ENCODE peak calls at places on chromosome 14, in six cellular contexts. R is transverse colon, G is testis, P is ovary, I is vagina, C is gastrocnemius medialis. X is an unnamed sample. For H3K9me3, the result is how much of the 10 kb centered on the place peaks cover.

GRCh38 chr14:60965402-60965801 is 15.5 kb downstream of the TRMT5 start:
- DNase-seq in R (no peak), G (no peak), P (no peak), I (no peak), C (no peak), X (no peak)

GRCh38 chr14:68282479-68283377 is 463.1 kb downstream of the RAD51B start:
- DNase-seq in R (no peak), G (no peak), P (no peak), I (no peak), C (no peak), X (no peak)

GRCh38 chr14:101918125-101918989 is 46.0 kb upstream of the DYNC1H1 start:
- DNase-seq in R (no peak), G (no peak), P (no peak), I (no peak), C (no peak), X (no peak)

GRCh38 chr14:52080817-52081755 is 12.2 kb upstream of the NID2 start:
- DNase-seq in R (no peak), G (no peak), P (no peak), I (no peak), C (no peak), X (no peak)

GRCh38 chr14:52563120-52563519 is 10.5 kb downstream of the GPR137C start:
- DNase-seq in R (no peak), G (no peak), P (no peak), I (no peak), C (no peak), X (no peak)

GRCh38 chr14:70422538-70422937 is 5.6 kb upstream of the SYNJ2BP start:
- DNase-seq in R (no peak), G (no peak), P (no peak), I (no peak), C (no peak), X (no peak)

GRCh38 chr14:57831981-57832380 is 33.9 kb downstream of the SLC35F4 start:
- DNase-seq in R (no peak), G (no peak), P (no peak), I (no peak), C (no peak), X (no peak)

GRCh38 chr14:65346895-65347294 is 65.6 kb upstream of the FUT8 start:
- DNase-seq in R (no peak), G (peak), P (no peak), I (no peak), C (no peak), X (no peak)

GRCh38 chr14:63543826-63544320 is 696 bp upstream of the PPP2R5E start:
- DNase-seq in R (no peak), G (no peak), P (no peak), I (no peak), C (no peak), X (peak)

GRCh38 chr14:102215071-102215470 is 75.4 kb downstream of the WDR20 start:
- DNase-seq in R (no peak), G (peak), P (no peak), I (no peak), C (peak), X (no peak)

GRCh38 chr14:48429512-48429911 is 754.1 kb upstream of the MDGA2 start:
- DNase-seq in R (no peak), G (no peak), P (no peak), I (no peak), C (no peak), X (no peak)

GRCh38 chr14:102644523-102644922 is 52.1 kb downstream of the RCOR1 start:
- DNase-seq in R (no peak), G (no peak), P (no peak), I (no peak), C (no peak), X (no peak)

GRCh38 chr14:82359201-82359600 is 825.5 kb upstream of the SEL1L start:
- DNase-seq in R (no peak), G (no peak), P (no peak), I (no peak), C (no peak), X (no peak)

GRCh38 chr14:82366803-82367202 is 833.1 kb upstream of the SEL1L start:
- DNase-seq in R (no peak), G (no peak), P (no peak), I (no peak), C (no peak), X (no peak)

DNA sequence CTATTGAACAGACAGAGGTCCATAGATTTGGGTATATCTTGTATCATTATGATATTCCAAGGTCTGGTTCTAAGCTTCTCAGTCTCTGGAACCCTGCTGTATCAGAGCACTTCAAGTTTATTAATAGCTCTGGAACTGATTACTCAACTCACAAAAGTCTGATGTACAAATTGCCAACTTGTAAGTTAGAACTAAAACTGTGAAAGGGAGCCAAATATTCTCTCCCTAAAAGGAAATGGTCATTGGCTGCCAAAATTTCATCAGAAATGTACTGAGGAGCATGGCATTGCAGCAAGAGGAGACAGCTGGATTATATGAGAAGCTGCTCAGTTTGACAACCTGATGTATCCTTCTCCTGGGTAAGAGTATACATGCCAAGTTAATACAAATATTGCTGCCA is 828.8 kb upstream of the SEL1L start:
- DNase-seq in R (no peak), G (no peak), P (no peak), I (no peak), C (peak), X (no peak)
- H3K9me3 ChIP-seq in R (under half), G (under half), P (under half), I (under half), C (under half), X (under half)

GRCh38 chr14:20458031-20458789 is 3.0 kb downstream of the PIP4P1 start:
- DNase-seq in R (no peak), G (no peak), P (no peak), I (no peak), C (no peak), X (no peak)
- TF ChIP-seq POLR2A in R (no peak), G (no peak), P (no peak), I (no peak), C (no peak), X (no peak)

DNA sequence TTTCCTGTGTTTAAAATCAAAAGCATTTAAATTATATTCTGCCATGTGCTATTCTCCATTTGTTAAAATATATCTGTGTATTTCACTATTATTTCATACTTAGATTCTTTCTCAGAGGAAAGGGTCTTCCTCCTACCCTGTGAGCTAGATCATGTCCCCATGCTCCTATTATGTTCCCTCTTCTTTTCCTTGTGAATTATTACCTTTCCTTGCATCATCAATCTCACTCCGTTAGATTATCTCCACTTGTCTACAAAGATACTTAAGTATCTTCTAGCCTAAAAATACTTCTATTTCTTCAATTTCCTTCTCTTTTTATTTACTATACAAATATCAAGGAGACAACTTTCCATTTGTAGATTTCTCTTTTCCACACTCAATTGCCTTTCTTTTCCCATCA is 146.5 kb downstream of the FOXG1 start:
- DNase-seq in R (no peak), G (no peak), P (no peak), I (no peak), C (no peak), X (no peak)
- H3K9me3 ChIP-seq in R (under half), G (under half), P (under half), I (under half), C (under half), X (under half)

DNA sequence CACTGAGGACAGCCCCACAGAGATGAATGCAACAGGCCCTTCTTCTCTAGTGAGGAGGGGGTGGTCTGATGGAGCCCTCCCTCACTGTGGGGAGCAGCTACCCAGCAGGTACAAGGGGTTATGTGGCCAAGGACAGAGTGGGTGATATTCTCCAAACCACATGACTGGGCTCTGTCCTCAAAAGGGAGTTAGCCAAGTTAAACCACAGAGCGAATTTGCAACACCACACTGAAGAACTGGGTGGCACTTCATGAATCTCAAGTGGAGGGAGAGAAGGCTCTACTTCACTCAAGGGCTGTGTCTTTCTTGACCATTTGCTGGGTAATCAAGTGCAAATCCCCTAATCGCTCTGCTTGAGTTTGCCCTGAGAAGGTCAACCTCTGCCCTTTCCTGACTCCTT is 12.5 kb downstream of the GPR68 start:
- DNase-seq in R (no peak), G (no peak), P (no peak), I (no peak), C (no peak), X (no peak)
- TF ChIP-seq POLR2A in R (no peak), G (no peak), P (no peak), I (no peak), C (no peak), X (no peak)

DNA sequence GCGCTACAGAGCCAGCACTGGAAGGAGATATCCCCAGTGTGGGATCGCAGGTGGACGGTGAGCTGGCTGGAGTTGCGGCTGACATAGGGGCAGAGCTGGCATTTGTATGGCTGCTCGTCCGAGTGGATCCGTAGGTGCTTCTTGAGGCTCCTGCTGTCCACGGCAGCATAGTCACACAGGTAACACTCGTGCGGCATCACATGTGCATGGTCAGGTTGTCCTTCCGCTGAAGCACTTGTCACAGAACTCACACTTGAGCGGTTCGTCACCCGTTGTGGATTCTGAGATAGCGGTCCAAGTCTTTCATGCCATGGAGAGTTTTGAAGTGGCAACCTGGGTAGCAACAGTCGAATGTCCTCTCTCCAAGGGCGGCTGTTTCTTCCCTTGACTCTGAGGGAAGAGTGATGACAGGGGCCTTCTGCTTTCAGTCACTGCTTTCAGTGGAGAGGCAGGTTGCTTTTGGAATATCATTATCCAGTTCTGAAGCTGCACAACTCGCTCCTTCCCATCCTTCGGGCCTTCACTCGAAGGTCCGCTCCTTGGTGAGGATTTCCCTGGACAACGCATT is 37.0 kb upstream of the SAV1 start:
- DNase-seq in R (no peak), G (no peak), P (no peak), I (no peak), C (no peak), X (no peak)
- H3K9me3 ChIP-seq in R (under half), G (under half), P (under half), I (under half), C (under half), X (under half)

DNA sequence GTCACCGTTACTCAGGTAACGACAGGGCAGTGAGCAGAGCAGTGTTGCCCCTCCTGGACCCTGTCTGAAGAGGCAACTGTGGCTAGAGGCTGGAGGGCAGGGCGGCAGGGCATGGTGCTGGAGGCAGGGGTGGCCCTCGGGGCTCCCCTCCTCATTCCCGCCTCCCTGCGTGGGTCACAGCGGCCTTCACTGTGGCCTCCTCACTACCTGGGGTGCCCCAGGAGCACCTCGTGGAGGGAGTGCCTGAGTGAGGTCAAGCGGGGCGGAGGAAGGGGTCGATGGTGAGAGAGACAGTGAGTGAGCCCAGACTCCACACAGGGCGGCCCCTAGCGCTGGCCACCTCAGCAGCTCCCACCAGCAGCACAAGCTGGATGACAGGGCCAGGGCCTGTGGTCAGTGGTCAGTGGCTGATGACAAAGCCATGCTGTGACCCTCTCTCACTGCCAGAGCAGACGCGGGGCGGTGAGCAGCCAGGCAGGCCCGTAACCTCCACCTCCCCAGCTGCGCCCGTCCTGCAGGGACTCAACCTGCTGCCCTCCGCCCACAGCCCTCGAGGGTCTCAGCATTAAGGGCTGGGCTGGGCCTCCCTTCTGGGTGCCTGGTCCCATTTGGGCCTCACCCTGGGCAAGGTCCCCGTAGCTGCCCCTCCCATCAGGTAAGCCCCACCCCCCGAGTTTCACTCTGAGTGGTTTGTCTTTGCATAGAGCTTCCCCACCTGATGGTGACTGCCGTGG is 17.8 kb downstream of the GPR132 start:
- DNase-seq in R (no peak), G (no peak), P (no peak), I (no peak), C (no peak), X (no peak)
- TF ChIP-seq POLR2A in R (no peak), G (no peak), P (no peak), I (no peak), C (no peak), X (no peak)

GRCh38 chr14:97944380-97944779 is 1147.2 kb downstream of the VRK1 start:
- DNase-seq in R (no peak), G (no peak), P (no peak), I (no peak), C (no peak), X (no peak)

GRCh38 chr14:97943619-97944018 is 1146.4 kb downstream of the VRK1 start:
- DNase-seq in R (no peak), G (no peak), P (no peak), I (no peak), C (no peak), X (no peak)

GRCh38 chr14:97946291-97946690 is 1149.1 kb downstream of the VRK1 start:
- DNase-seq in R (no peak), G (no peak), P (no peak), I (peak), C (no peak), X (no peak)

GRCh38 chr14:97948841-97949240 is 1151.7 kb downstream of the VRK1 start:
- DNase-seq in R (no peak), G (no peak), P (no peak), I (no peak), C (no peak), X (no peak)
- H3K9me3 ChIP-seq in R (under half), G (under half), P (under half), I (under half), C (under half), X (under half)

GRCh38 chr14:24316597-24316950 is 5.3 kb downstream of the LTB4R start:
- DNase-seq in R (no peak), G (no peak), P (no peak), I (no peak), C (no peak), X (no peak)

GRCh38 chr14:24314377-24315193 is 3.3 kb downstream of the LTB4R start:
- DNase-seq in R (no peak), G (no peak), P (no peak), I (no peak), C (no peak), X (no peak)

GRCh38 chr14:24315243-24315806 is 4.0 kb downstream of the LTB4R start:
- DNase-seq in R (no peak), G (no peak), P (no peak), I (no peak), C (no peak), X (no peak)

GRCh38 chr14:24317141-24317927 is 6.0 kb downstream of the LTB4R start:
- DNase-seq in R (no peak), G (no peak), P (no peak), I (no peak), C (no peak), X (no peak)

DNA sequence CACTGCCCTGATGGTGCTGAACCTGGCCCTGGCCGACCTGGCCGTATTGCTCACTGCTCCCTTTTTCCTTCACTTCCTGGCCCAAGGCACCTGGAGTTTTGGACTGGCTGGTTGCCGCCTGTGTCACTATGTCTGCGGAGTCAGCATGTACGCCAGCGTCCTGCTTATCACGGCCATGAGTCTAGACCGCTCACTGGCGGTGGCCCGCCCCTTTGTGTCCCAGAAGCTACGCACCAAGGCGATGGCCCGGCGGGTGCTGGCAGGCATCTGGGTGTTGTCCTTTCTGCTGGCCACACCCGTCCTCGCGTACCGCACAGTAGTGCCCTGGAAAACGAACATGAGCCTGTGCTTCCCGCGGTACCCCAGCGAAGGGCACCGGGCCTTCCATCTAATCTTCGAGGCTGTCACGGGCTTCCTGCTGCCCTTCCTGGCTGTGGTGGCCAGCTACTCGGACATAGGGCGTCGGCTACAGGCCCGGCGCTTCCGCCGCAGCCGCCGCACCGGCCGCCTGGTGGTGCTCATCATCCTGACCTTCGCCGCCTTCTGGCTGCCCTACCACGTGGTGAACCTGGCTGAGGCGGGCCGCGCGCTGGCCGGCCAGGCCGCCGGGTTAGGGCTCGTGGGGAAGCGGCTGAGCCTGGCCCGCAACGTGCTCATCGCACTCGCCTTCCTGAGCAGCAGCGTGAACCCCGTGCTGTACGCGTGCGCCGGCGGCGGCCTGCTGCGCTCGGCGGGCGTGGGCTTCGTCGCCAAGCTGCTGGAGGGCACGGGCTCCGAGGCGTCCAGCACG is 4.7 kb downstream of the LTB4R start:
- DNase-seq in R (peak), G (peak), P (peak), I (no peak), C (peak), X (no peak)
- TF ChIP-seq POLR2A in R (peak), G (no peak), P (no peak), I (no peak), C (no peak), X (no peak)

GRCh38 chr14:27134200-27134599 is 536.4 kb upstream of the NOVA1 start:
- DNase-seq in R (no peak), G (no peak), P (no peak), I (no peak), C (no peak), X (no peak)
- H3K9me3 ChIP-seq in R (under half), G (under half), P (under half), I (under half), C (under half), X (under half)

X was measured in body of pancreas.